ENCODE peak calls at places on chromosome 5, in seven cellular contexts. A is stomach; H is glutamatergic neuron; L is AG09309; I is body of pancreas; P is neural crest cell; F is activated CD8-positive, alpha-beta T cell treated with anti-CD3 and anti-CD28 coated beads for 36 hours. T is an unnamed sample.
A peak's percentile ranks its signal among the peaks of the same experiment; 100 is the strongest.

GRCh38 chr5:135107986-135108385 is 74.0 kb upstream of the PITX1 start:
- DNase-seq in P (no peak), L (no peak), A (no peak), I (no peak), H (no peak), F (no peak), T (no peak)

GRCh38 chr5:132837868-132838267 is 7.4 kb upstream of the SHROOM1 start:
- DNase-seq in L (no peak), A (peak; percentile 75), F (no peak), I (peak; percentile 42), P (no peak), H (no peak), T (no peak)

GRCh38 chr5:178297751-178298150 is 65.1 kb upstream of the PHYKPL start:
- DNase-seq in F (no peak), H (no peak), A (no peak), I (no peak), P (no peak), L (no peak), T (no peak)

GRCh38 chr5:179438041-179438441 is 92.8 kb upstream of the ADAMTS2 start:
- DNase-seq in H (no peak), I (peak; percentile 43), L (no peak), A (no peak), F (no peak), P (no peak), T (no peak)

GRCh38 chr5:116575635-116576042 is 1.0 kb upstream of the SEMA6A start:
- DNase-seq in L (no peak), A (no peak), I (peak; percentile 10), P (peak; percentile 29), F (peak; percentile 7), H (peak; percentile 40), T (no peak)

GRCh38 chr5:80254767-80255424 is 952 bp downstream of the SERINC5 start:
- DNase-seq in F (peak; percentile 73), A (peak; percentile 49), P (no peak), I (peak; percentile 9), H (no peak), L (no peak), T (no peak)

GRCh38 chr5:145568581-145568980 is 266.6 kb downstream of the PRELID2 start:
- DNase-seq in A (no peak), L (no peak), F (no peak), P (no peak), H (no peak), I (no peak), T (no peak)

GRCh38 chr5:56329652-56330051 is 96.5 kb upstream of the ANKRD55 start:
- DNase-seq in A (no peak), H (no peak), F (no peak), P (no peak), I (no peak), L (no peak), T (peak; percentile 59)

GRCh38 chr5:163498886-163499285 is 6.5 kb upstream of the MAT2B start:
- DNase-seq in F (no peak), H (no peak), A (no peak), I (no peak), P (no peak), L (no peak), T (no peak)

GRCh38 chr5:163571755-163572154 is 66.3 kb downstream of the MAT2B start:
- DNase-seq in H (no peak), P (no peak), F (no peak), L (peak; percentile 79), A (no peak), I (no peak), T (no peak)

GRCh38 chr5:103801681-103802080 is 239.1 kb upstream of the NUDT12 start:
- DNase-seq in A (no peak), I (no peak), H (no peak), P (no peak), L (no peak), F (no peak), T (no peak)

GRCh38 chr5:172695431-172696054 is 54.5 kb downstream of the NEURL1B start:
- DNase-seq in F (no peak), P (no peak), A (no peak), H (no peak), L (no peak), I (no peak), T (no peak)

GRCh38 chr5:103454774-103455173 is 107.8 kb downstream of the NUDT12 start:
- DNase-seq in H (no peak), P (no peak), F (no peak), I (no peak), L (no peak), A (no peak), T (no peak)

GRCh38 chr5:61228691-61229280 is 66.5 kb upstream of the SMIM15 start:
- DNase-seq in A (no peak), H (no peak), P (no peak), L (no peak), I (no peak), F (peak; percentile 5), T (peak; percentile 42)

GRCh38 chr5:17238521-17239041 is 21.1 kb downstream of the BASP1 start:
- DNase-seq in A (no peak), F (no peak), I (no peak), H (no peak), L (no peak), P (no peak), T (no peak)

GRCh38 chr5:147855774-147856069 is 22.8 kb upstream of the SCGB3A2 start:
- DNase-seq in P (no peak), H (no peak), A (no peak), I (no peak), F (no peak), L (no peak), T (no peak)

GRCh38 chr5:143216211-143216610 is 187.3 kb downstream of the NR3C1 start:
- DNase-seq in L (no peak), H (no peak), A (no peak), I (no peak), F (no peak), P (no peak), T (no peak)

GRCh38 chr5:122469520-122469919 is 157.5 kb downstream of the SNCAIP start:
- DNase-seq in L (no peak), F (no peak), I (no peak), A (no peak), H (no peak), P (no peak), T (no peak)

GRCh38 chr5:122470365-122470764 is 158.3 kb downstream of the SNCAIP start:
- DNase-seq in F (no peak), P (no peak), I (no peak), A (no peak), L (no peak), H (no peak), T (no peak)

GRCh38 chr5:122465994-122466393 is 154.0 kb downstream of the SNCAIP start:
- DNase-seq in H (no peak), F (no peak), P (no peak), I (no peak), L (no peak), A (no peak), T (no peak)

GRCh38 chr5:122471031-122471751 is 159.2 kb downstream of the SNCAIP start:
- DNase-seq in L (no peak), H (no peak), I (no peak), F (no peak), A (no peak), P (no peak), T (no peak)

GRCh38 chr5:122468351-122469111 is 156.5 kb downstream of the SNCAIP start:
- DNase-seq in F (no peak), L (no peak), H (no peak), A (no peak), P (no peak), I (no peak), T (no peak)
- TF ChIP-seq CTCF in F (no peak), L (no peak), H (peak; percentile 12), A (no peak), P (peak; percentile 37), I (no peak), T (no peak)

GRCh38 chr5:1555011-1555807 is 31.4 kb upstream of the LPCAT1 start:
- DNase-seq in F (no peak), A (no peak), L (peak; percentile 59), H (no peak), P (no peak), I (peak; percentile 55), T (peak; percentile 39)
- TF ChIP-seq CTCF in F (no peak), A (no peak), L (no peak), H (no peak), P (no peak), I (no peak), T (no peak)

GRCh38 chr5:52560366-52560765 is 227.3 kb upstream of the ITGA1 start:
- DNase-seq in P (no peak), I (no peak), F (no peak), H (no peak), L (no peak), A (no peak), T (no peak)
- TF ChIP-seq CTCF in P (peak; percentile 62), I (no peak), F (no peak), H (no peak), L (no peak), A (no peak), T (no peak)

DNA sequence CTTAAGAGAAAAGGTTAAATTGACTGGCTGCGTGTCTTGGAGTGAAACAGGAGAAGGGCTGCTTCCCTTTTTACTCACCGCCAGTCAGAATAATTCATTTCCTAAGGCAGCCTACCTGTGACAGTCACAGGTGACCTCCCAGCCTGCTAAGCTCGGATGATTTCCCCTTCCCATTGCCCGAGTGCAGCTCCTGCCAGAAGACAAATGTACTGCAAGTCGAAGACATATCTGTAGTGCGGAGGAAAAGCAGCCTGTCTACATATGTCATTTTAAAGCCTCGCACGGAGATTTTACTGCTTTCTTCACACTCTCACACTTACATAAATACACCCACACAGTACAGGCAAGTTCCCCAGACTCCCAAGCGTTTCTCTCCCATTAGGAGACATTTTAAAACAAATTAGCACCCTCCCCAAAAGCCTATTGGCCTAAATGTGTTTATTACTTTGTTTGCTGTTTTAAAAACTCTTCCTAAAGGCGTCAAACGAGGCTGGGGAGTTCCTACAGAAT is 665.7 kb upstream of the ZNF608 start:
- DNase-seq in P (no peak), A (no peak), I (no peak), F (no peak), H (no peak), L (no peak), T (peak; percentile 36)
- TF ChIP-seq CTCF in P (peak; percentile 24), A (no peak), I (no peak), F (no peak), H (peak; percentile 20), L (no peak), T (peak; percentile 15)

GRCh38 chr5:110785356-110785755 is 46.5 kb downstream of the SLC25A46 start:
- DNase-seq in I (no peak), L (peak; percentile 62), F (no peak), H (no peak), P (no peak), A (no peak), T (no peak)

GRCh38 chr5:110784901-110785300 is 46.1 kb downstream of the SLC25A46 start:
- DNase-seq in A (no peak), P (no peak), F (no peak), L (no peak), H (no peak), I (no peak), T (no peak)

GRCh38 chr5:110790673-110791072 is 51.9 kb downstream of the SLC25A46 start:
- DNase-seq in A (no peak), L (peak; percentile 32), H (no peak), P (no peak), I (no peak), F (no peak), T (no peak)
- TF ChIP-seq CTCF in A (no peak), L (peak; percentile 38), H (no peak), P (no peak), I (no peak), F (no peak), T (no peak)

GRCh38 chr5:36060516-36060885 is 6.2 kb downstream of the UGT3A2 start:
- DNase-seq in I (no peak), L (no peak), P (no peak), H (no peak), F (no peak), A (no peak), T (no peak)
- TF ChIP-seq CTCF in I (no peak), L (peak; percentile 39), P (peak; percentile 33), H (no peak), F (no peak), A (no peak), T (no peak)

T was measured in GM13976.